ENCODE peak calls at places on chromosomes 5 and 9, in four cellular contexts. A is activated T-cell treated with anti-CD3 and anti-CD28 coated beads, Interleukin-2, amount 50 U/mL, for 72 hours; V is T1000; T is MV-4-11. P is an unnamed sample.

GRCh38 chr5:24788829-24789509 is 144.2 kb upstream of the CDH10 start:
- DNase-seq in A (no peak), V (no peak), T (no peak), P (no peak)

GRCh38 chr5:61603211-61603908 is 271.3 kb downstream of the ZSWIM6 start:
- DNase-seq in A (no peak), V (no peak), T (no peak), P (no peak)

GRCh38 chr5:54309237-54309636 is 1.1 kb downstream of the ARL15 start:
- DNase-seq in A (no peak), V (no peak), T (no peak), P (no peak)

GRCh38 chr5:26553079-26553478 is 485.3 kb downstream of the CDH9 start:
- DNase-seq in A (no peak), V (peak), T (no peak), P (no peak)

GRCh38 chr5:178535299-178536175 is 54.7 kb downstream of the COL23A1 start:
- DNase-seq in A (no peak), V (no peak), T (peak), P (no peak)

GRCh38 chr5:38551020-38552017 is 5.1 kb downstream of the LIFR start:
- DNase-seq in A (no peak), V (no peak), T (no peak), P (no peak)

GRCh38 chr9:113577525-113578261 is 114.2 kb downstream of the RGS3 start:
- DNase-seq in A (no peak), V (peak), T (no peak), P (no peak)

GRCh38 chr5:143056331-143056689 is 286.1 kb downstream of the ARHGAP26 start:
- DNase-seq in A (no peak), V (no peak), T (no peak), P (no peak)

GRCh38 chr5:65812648-65813047 is 90.6 kb downstream of the NLN start:
- DNase-seq in A (no peak), V (no peak), T (no peak), P (no peak)

GRCh38 chr5:37871023-37871815 is 31.4 kb upstream of the GDNF start:
- DNase-seq in A (no peak), V (no peak), T (no peak), P (no peak)

GRCh38 chr5:10988637-10989036 is 227.6 kb upstream of the DAP start:
- DNase-seq in A (no peak), V (no peak), T (no peak), P (no peak)